ENCODE peak calls at places on chromosomes 2 and 18, in ten cellular contexts. Y, W, C, X, S, E, A, O, J and H are unnamed samples.
A peak's percentile ranks its signal among the peaks of the same experiment; 100 is the strongest.

GRCh38 chr2:240364961-240365775 is 70.3 kb upstream of the GPC1 start:
- DNase-seq in Y (no peak), W (no peak), C (no peak), X (no peak), S (no peak), E (no peak), A (no peak), O (no peak), J (no peak), H (no peak)

GRCh38 chr2:118850171-118850900 is 2.9 kb upstream of the EN1 start:
- DNase-seq in Y (no peak), W (no peak), C (no peak), X (no peak), S (no peak), E (no peak), A (no peak), O (no peak), J (no peak), H (no peak)

GRCh38 chr2:48600204-48600813 is 17.3 kb upstream of the GTF2A1L start:
- DNase-seq in Y (no peak), W (peak; percentile 43), C (peak; percentile 56), X (peak; percentile 67), S (no peak), E (peak; percentile 27), A (no peak), O (no peak), J (no peak), H (peak; percentile 21)

GRCh38 chr2:49490710-49491109 is 336.4 kb upstream of the FSHR start:
- DNase-seq in Y (no peak), W (no peak), C (no peak), X (peak; percentile 48), S (no peak), E (no peak), A (peak; percentile 6), O (no peak), J (no peak), H (no peak)

GRCh38 chr2:136796339-136796738 is 31.0 kb downstream of the THSD7B start:
- DNase-seq in Y (no peak), W (no peak), C (no peak), X (no peak), S (no peak), E (no peak), A (no peak), O (no peak), J (no peak), H (no peak)

GRCh38 chr2:105291981-105292380 is 37.6 kb downstream of the TGFBRAP1 start:
- DNase-seq in Y (no peak), W (no peak), C (peak; percentile 4), X (no peak), S (no peak), E (peak; percentile 38), A (no peak), O (no peak), J (no peak), H (no peak)

GRCh38 chr18:22204996-22205395 is 35.6 kb downstream of the GATA6 start:
- DNase-seq in Y (no peak), W (no peak), C (no peak), X (no peak), S (no peak), E (no peak), A (no peak), O (no peak), J (no peak), H (no peak)

GRCh38 chr2:127579231-127579630 is 43.7 kb downstream of the MYO7B start:
- DNase-seq in Y (no peak), W (no peak), C (no peak), X (no peak), S (no peak), E (no peak), A (no peak), O (no peak), J (no peak), H (no peak)

DNA sequence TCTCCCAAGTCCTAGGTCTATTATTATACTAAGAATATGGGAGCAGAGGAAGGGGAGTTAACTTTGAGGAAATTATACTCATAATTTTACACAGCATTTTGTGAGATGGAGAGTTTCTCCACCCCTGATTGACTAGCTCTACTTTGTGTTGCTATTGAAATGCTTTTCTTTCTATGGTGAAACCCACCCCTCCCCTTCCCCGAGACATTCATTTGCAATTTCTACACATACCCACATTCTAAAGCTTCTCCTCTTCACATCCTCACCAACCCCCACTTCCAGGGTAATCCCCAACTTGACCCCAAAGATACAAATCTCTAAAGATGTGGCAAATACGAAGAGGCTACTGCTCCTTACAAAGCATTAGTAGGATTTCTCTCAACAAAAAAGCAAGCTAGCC is 992.2 kb downstream of the BCL11A start:
- DNase-seq in Y (no peak), W (no peak), C (no peak), X (no peak), S (no peak), E (no peak), A (no peak), O (no peak), J (no peak), H (no peak)
- TF ChIP-seq CTCF in Y (no peak), W (no peak), C (no peak), X (no peak), S (no peak), E (no peak), A (no peak), O (no peak), J (no peak), H (no peak)

GRCh38 chr2:85828725-85829124 is 60.1 kb downstream of the ST3GAL5 start:
- DNase-seq in Y (no peak), W (no peak), C (no peak), X (no peak), S (no peak), E (no peak), A (no peak), O (no peak), J (no peak), H (no peak)

GRCh38 chr2:85831735-85832134 is 57.1 kb downstream of the ST3GAL5 start:
- DNase-seq in Y (no peak), W (no peak), C (no peak), X (no peak), S (no peak), E (no peak), A (peak; percentile 30), O (no peak), J (no peak), H (no peak)

GRCh38 chr2:85827879-85828569 is 60.8 kb downstream of the ST3GAL5 start:
- DNase-seq in Y (no peak), W (no peak), C (no peak), X (no peak), S (no peak), E (no peak), A (no peak), O (no peak), J (no peak), H (no peak)

GRCh38 chr2:85826990-85827878 is 61.6 kb downstream of the ST3GAL5 start:
- DNase-seq in Y (peak; percentile 80), W (peak; percentile 56), C (peak; percentile 53), X (peak; percentile 80), S (no peak), E (peak; percentile 43), A (peak; percentile 77), O (peak; percentile 71), J (peak; percentile 87), H (peak; percentile 79)

DNA sequence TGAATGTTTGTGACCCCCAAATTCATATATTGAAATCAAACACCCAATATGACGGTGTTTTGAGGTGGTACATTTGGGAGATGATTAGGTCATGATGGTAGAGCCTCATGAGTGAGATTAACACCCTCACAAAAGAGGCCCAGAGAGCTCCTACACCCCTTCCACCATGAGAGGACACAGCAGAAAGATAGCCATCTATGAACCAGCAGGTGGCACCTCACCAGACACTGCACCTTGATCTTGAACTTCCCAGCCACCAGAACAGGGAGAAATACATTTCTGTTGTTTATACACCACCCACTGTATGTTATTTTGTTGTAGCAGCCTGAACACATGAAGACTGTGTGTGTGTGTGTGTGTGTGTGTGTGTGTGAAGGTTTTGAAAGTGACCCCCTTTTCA is 58.1 kb downstream of the ST3GAL5 start:
- DNase-seq in Y (no peak), W (no peak), C (no peak), X (no peak), S (no peak), E (no peak), A (no peak), O (no peak), J (no peak), H (no peak)
- TF ChIP-seq CTCF in Y (no peak), W (peak; percentile 46), C (peak; percentile 13), X (no peak), S (peak; percentile 23), E (no peak), A (peak; percentile 38), O (peak; percentile 15), J (peak; percentile 10), H (no peak)

GRCh38 chr18:46622999-46623398 is 34.0 kb downstream of the LOXHD1 start:
- DNase-seq in Y (no peak), W (no peak), C (peak; percentile 5), X (no peak), S (no peak), E (peak; percentile 11), A (no peak), O (no peak), J (no peak), H (no peak)
- TF ChIP-seq CTCF in Y (no peak), W (no peak), C (peak; percentile 11), X (no peak), S (peak; percentile 15), E (peak; percentile 10), A (peak; percentile 29), O (no peak), J (no peak), H (peak; percentile 49)

GRCh38 chr2:86700705-86701104 is 19.4 kb upstream of the RMND5A start:
- DNase-seq in Y (no peak), W (no peak), C (no peak), X (no peak), S (peak; percentile 54), E (peak; percentile 2), A (no peak), O (no peak), J (no peak), H (no peak)

GRCh38 chr2:86706935-86707334 is 13.2 kb upstream of the RMND5A start:
- DNase-seq in Y (no peak), W (no peak), C (no peak), X (no peak), S (no peak), E (no peak), A (no peak), O (no peak), J (no peak), H (no peak)

GRCh38 chr2:86704482-86704971 is 15.6 kb upstream of the RMND5A start:
- DNase-seq in Y (no peak), W (peak; percentile 69), C (peak; percentile 79), X (peak; percentile 11), S (peak; percentile 51), E (peak; percentile 91), A (no peak), O (no peak), J (no peak), H (no peak)

GRCh38 chr2:86706220-86706619 is 13.9 kb upstream of the RMND5A start:
- DNase-seq in Y (no peak), W (no peak), C (no peak), X (no peak), S (no peak), E (no peak), A (no peak), O (no peak), J (no peak), H (no peak)

DNA sequence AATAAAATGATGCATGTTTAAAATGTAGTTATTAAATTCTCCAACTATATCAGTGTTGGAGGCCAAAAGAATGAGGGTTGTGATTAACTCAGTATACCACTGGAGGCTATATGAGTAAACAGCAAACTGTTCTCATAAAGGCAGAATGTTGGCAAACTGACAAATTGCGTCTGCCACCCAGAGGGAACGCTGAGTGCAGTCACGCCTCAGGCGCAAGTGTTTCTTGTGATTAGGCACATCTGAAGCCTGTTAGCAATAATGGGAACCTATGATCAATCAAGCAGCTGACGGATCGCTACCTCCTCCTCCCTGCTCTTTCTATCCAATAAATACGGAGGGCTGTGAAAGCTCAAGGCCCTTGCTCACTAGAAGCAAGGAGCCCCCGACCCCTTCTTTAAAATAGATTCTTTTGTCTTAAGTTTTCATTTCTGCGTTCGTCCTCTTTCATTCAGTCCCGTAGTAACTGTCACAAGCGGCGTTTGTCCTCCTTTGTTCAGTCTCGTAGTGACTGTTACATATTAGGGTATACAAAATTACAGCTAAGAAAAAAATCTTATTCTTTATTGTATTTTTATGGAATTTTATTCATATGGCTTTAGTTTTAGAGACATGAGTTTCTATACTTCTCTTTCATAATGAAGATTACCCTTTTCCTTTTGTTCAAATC is 16.3 kb upstream of the RMND5A start:
- DNase-seq in Y (no peak), W (no peak), C (peak; percentile 8), X (no peak), S (peak; percentile 45), E (peak; percentile 64), A (no peak), O (no peak), J (no peak), H (no peak)
- TF ChIP-seq CTCF in Y (no peak), W (no peak), C (no peak), X (no peak), S (no peak), E (no peak), A (no peak), O (no peak), J (no peak), H (no peak)